ENCODE peak calls at places on chromosomes 13 and 19, in four cellular contexts. V is uterus, S is PC-3, B is GM23248. A is an unnamed sample. For H3K4me1, the result is how much of the 10 kb centered on the place peaks cover.

GRCh38 chr19:20167020-20167644 is at the start of gene ZNF486:
- DNase-seq in V (peak), S (no peak), B (peak), A (peak)

GRCh38 chr13:111316161-111316730 is 4.2 kb upstream of the TEX29 start:
- DNase-seq in V (no peak), S (no peak), B (no peak), A (no peak)

GRCh38 chr13:46170687-46171086 is 11.3 kb downstream of the LCP1 start:
- DNase-seq in V (no peak), S (no peak), B (no peak), A (no peak)

GRCh38 chr13:100347941-100348340 is 240.6 kb downstream of the GGACT start:
- DNase-seq in V (no peak), S (peak), B (no peak), A (no peak)

GRCh38 chr19:4007836-4008539 is 452 bp downstream of the PIAS4 start:
- DNase-seq in V (peak), S (no peak), B (peak), A (peak)

GRCh38 chr19:4455742-4456565 is 1.6 kb downstream of the UBXN6 start:
- DNase-seq in V (peak), S (peak), B (peak), A (peak)

GRCh38 chr13:34452831-34453230 is 489.2 kb upstream of the NBEA start:
- DNase-seq in V (no peak), S (no peak), B (no peak), A (no peak)

GRCh38 chr13:70183041-70183440 is 74.8 kb upstream of the KLHL1 start:
- DNase-seq in V (no peak), S (peak), B (no peak), A (no peak)

GRCh38 chr19:1266116-1266817 is 2.9 kb upstream of the CIRBP start:
- DNase-seq in V (peak), S (peak), B (peak), A (no peak)
- H3K4me1 ChIP-seq in V (half or more), S (half or more), B (under half), A (half or more)

GRCh38 chr13:110124201-110124600 is 182.8 kb downstream of the COL4A1 start:
- DNase-seq in V (no peak), S (no peak), B (no peak), A (no peak)
- H3K4me1 ChIP-seq in V (under half), S (under half), B (under half), A (under half)

GRCh38 chr13:97276862-97277269 is 54.7 kb downstream of the MBNL2 start:
- DNase-seq in V (no peak), S (no peak), B (peak), A (no peak)
- H3K4me1 ChIP-seq in V (under half), S (half or more), B (half or more), A (under half)

DNA sequence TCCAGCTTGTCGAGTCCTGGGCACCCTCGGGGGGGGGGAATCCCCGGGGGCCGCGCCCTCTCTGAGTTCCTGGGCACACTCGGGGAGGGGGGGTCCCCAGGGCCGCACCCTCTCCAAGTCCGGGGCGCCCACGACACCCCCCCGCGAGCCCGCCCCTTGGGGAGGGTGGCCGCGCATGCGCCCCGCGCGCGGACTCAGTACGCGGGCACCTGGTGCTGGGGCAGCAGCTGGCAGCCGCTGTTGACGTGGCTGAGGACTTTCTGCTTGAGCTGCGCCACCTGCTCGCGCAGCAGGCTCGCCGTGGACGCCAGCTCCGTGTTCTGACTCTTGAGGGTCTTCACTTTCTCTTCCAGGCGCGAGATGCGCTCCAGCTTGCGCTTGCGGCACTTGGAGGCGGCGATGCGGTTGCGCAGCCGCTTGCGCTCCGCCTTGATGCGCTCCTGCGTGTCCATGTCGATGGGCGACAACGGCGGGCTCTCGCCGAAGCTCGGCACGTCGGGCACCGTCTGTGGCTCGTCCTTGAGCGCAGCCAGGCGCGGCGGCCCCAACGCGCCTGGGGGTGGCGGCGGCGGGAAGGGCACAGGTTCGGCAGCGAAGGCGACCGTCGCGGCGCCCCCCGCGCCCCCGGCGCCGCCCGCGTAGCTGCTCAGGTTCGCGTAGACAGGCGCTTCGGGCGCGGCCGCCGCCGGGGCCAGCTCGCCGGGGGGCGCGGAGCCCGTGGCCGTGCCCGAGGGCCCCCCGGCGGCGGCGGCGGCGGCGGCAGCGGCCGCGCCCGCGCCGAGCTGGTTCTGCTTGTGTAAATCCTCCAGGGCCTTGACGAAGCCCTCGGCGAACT is 958 bp downstream of the JUND start:
- DNase-seq in V (peak), S (peak), B (peak), A (peak)
- H3K4me1 ChIP-seq in V (under half), S (under half), B (under half), A (half or more)

DNA sequence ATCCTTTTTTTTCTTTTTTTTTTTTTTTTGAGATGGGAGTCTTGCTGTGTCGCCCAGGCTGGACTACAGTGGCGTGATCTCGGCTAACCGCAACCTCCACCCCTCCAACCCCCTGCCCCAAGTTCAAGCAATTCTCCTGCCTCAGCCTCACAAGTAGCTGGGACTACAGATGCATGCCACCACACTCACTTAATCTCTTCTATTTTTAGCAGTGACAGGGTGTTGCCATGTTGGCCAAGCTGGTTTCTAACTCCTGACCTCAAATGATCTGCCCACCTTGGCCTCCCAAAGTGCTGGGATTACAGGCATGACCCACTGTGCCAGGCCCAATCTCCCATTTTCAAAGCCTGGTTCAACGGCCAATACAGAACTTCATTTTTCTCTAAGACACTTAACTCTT is 9.1 kb downstream of the FOXO1 start:
- DNase-seq in V (no peak), S (no peak), B (no peak), A (no peak)
- H3K4me1 ChIP-seq in V (under half), S (under half), B (under half), A (under half)

DNA sequence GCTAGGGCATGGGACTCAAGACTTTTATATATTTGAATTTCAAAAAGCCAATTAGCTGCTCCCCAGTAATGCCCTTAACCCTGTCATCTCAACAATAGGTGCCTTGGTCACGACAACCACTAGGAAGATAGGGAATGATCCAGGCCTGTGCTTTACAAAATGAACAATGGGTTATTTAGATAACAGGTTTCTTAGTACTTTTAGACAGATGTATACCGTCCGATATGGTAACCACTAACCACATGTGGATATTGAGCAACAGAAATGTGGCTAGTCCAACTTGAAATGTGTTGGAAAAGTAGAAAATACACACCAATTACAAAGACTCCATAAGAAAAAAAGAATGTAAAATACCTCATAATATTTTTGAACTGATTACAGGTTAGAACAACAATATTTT is 201.2 kb downstream of the LHFPL6 start:
- DNase-seq in V (no peak), S (no peak), B (no peak), A (no peak)
- H3K4me1 ChIP-seq in V (under half), S (under half), B (under half), A (under half)

DNA sequence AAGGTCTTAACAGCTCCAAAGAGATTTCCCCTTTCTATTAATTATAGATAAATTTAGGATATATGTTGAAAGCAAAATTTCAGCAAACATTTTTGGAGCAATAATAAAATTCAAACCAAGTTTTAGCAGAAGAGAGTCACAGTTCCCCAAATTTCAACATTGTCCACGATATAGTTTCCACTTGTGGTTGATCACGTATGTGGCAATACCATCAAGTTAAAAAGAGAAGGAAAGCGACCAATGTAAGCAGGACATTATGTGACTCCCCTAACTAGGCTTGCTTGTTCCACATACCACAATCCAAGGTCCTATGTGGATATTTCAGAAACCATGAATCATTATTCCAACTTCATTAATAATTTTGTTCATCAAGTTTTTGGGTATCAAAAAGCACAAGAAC is 52.8 kb downstream of the ELF1 start:
- DNase-seq in V (no peak), S (no peak), B (no peak), A (no peak)
- H3K4me1 ChIP-seq in V (under half), S (under half), B (under half), A (half or more)

DNA sequence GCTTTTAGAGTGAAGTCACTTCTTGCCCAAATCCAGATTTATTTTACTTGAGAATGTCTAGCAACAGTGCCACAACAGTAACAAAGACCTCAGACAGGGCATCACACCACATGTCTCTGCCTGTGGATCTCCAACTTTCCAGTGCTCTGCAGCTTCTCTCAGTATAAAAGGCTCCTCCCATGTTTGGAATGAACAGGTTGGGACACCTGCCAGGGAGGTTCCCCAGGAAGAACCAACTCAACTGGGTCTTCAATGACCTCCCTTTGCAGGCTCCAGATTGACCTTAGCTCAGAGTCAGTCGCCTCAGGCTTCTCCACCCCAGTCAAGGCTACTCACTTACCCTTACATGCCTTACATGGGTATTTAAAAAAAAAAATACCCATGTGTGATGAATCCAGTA is 3.4 kb downstream of the ZNF823 start:
- DNase-seq in V (no peak), S (peak), B (peak), A (no peak)
- H3K4me1 ChIP-seq in V (under half), S (under half), B (under half), A (under half)

DNA sequence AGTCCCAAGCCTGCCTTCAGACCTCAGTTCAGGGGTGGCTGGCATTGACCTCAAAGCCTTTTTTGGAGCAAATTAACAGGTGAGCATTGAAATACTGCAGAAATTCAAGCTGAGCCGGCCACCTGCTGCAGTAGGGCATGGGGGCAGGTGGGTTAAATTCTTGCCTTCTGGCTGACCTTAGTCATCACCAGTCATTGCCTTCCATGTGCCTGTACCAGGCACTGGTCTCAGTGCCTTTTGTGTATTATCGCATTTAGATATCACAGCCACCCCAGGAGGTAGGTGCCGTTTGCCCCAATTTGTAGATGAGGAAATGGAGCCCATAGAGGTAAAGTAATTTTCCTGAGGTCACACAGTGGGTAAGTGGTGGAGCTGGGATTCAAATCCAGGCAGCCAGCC is 7.2 kb downstream of the PPP1R37 start:
- DNase-seq in V (no peak), S (no peak), B (no peak), A (no peak)
- H3K4me1 ChIP-seq in V (under half), S (under half), B (under half), A (under half)

GRCh38 chr19:40274585-40275544 is 10.3 kb downstream of the AKT2 start:
- DNase-seq in V (no peak), S (no peak), B (no peak), A (no peak)

GRCh38 chr19:40279761-40280607 is 5.2 kb downstream of the AKT2 start:
- DNase-seq in V (no peak), S (no peak), B (peak), A (no peak)

GRCh38 chr19:40278361-40279045 is 6.6 kb downstream of the AKT2 start:
- DNase-seq in V (no peak), S (no peak), B (peak), A (no peak)

GRCh38 chr19:40279120-40279551 is 6.0 kb downstream of the AKT2 start:
- DNase-seq in V (peak), S (no peak), B (peak), A (peak)

GRCh38 chr19:40277356-40277755 is 7.8 kb downstream of the AKT2 start:
- DNase-seq in V (no peak), S (no peak), B (no peak), A (no peak)
- H3K4me1 ChIP-seq in V (half or more), S (under half), B (under half), A (half or more)

A was measured in tibial nerve.